ENCODE peak calls at places on chromosomes 2 and 18, in seven cellular contexts. Y is stimulated activated CD8-positive, alpha-beta memory T cell treated with anti-CD3 and anti-CD28 coated beads, Interleukin-12 subunit alpha, Interleukin-12 subunit beta, amount 100 ng/mL, for 4 hours; R is RPMI7951; A is H4; O is C1 segment of cervical spinal cord; W is ELF-1; P is Calu3. D is an unnamed sample.

GRCh38 chr2:191217580-191217979 is 27.6 kb upstream of the MYO1B start:
- DNase-seq in O (no peak), Y (no peak), R (peak), P (no peak), A (peak), W (peak), D (peak)

GRCh38 chr2:23801396-23801795 is 125.5 kb downstream of the ATAD2B start:
- DNase-seq in A (no peak), R (no peak), O (no peak), P (no peak), Y (no peak), W (no peak), D (no peak)

GRCh38 chr2:156405586-156405985 is 30.6 kb upstream of the GPD2 start:
- DNase-seq in W (peak), A (peak), P (peak), O (no peak), Y (no peak), R (peak), D (no peak)

GRCh38 chr2:30280596-30281434 is 49.5 kb downstream of the LBH start:
- DNase-seq in W (peak), O (no peak), P (no peak), R (no peak), Y (no peak), A (no peak), D (no peak)

GRCh38 chr2:64001382-64002101 is 17.7 kb downstream of the VPS54 start:
- DNase-seq in R (no peak), W (no peak), Y (no peak), A (no peak), O (no peak), P (no peak), D (no peak)

GRCh38 chr2:240949791-240950705 is 43.9 kb downstream of the CROCC2 start:
- DNase-seq in R (no peak), A (no peak), W (no peak), O (no peak), P (no peak), Y (no peak), D (peak)

GRCh38 chr18:79627750-79628294 is 51.8 kb upstream of the CTDP1 start:
- DNase-seq in O (no peak), Y (no peak), P (no peak), A (no peak), W (no peak), R (no peak), D (no peak)

GRCh38 chr2:100060875-100061274 is 81.5 kb downstream of the AFF3 start:
- DNase-seq in A (no peak), P (no peak), O (no peak), R (no peak), W (no peak), Y (no peak), D (no peak)

GRCh38 chr2:236566596-236566995 is 3.0 kb upstream of the ACKR3 start:
- DNase-seq in P (no peak), O (no peak), A (no peak), W (no peak), R (no peak), Y (no peak), D (no peak)

GRCh38 chr2:51624995-51625394 is 593.1 kb upstream of the NRXN1 start:
- DNase-seq in R (no peak), W (no peak), P (no peak), A (peak), Y (no peak), O (no peak), D (no peak)

GRCh38 chr2:217325251-217325650 is 465.4 kb upstream of the TNP1 start:
- DNase-seq in O (no peak), A (no peak), Y (no peak), R (no peak), W (no peak), P (no peak), D (no peak)

GRCh38 chr2:135607561-135607960 is 76.3 kb downstream of the R3HDM1 start:
- DNase-seq in A (no peak), P (no peak), W (no peak), R (no peak), Y (no peak), O (no peak), D (no peak)

GRCh38 chr2:168740360-168740759 is 62.1 kb upstream of the NOSTRIN start:
- DNase-seq in W (no peak), R (peak), O (no peak), Y (no peak), P (no peak), A (no peak), D (no peak)

GRCh38 chr2:65159921-65160320 is 30.0 kb upstream of the RAB1A start:
- DNase-seq in P (no peak), R (no peak), A (no peak), Y (no peak), O (no peak), W (no peak), D (no peak)

GRCh38 chr2:240955306-240956101 is 42.9 kb upstream of the SNED1 start:
- DNase-seq in A (no peak), Y (no peak), W (no peak), R (no peak), O (no peak), P (no peak), D (peak)

GRCh38 chr2:46780801-46781445 is 134.7 kb downstream of the MCFD2 start:
- DNase-seq in A (no peak), R (no peak), W (peak), Y (no peak), P (no peak), O (no peak), D (peak)

GRCh38 chr2:111896007-111896406 is 2.4 kb upstream of the MERTK start:
- DNase-seq in Y (no peak), P (no peak), W (no peak), R (no peak), A (no peak), O (no peak), D (no peak)

GRCh38 chr2:61335226-61335625 is 135.7 kb downstream of the USP34 start:
- DNase-seq in R (no peak), O (no peak), W (no peak), A (no peak), Y (no peak), P (no peak), D (no peak)

GRCh38 chr18:62763101-62763521 is 47.8 kb downstream of the PHLPP1 start:
- DNase-seq in A (no peak), W (no peak), Y (no peak), O (no peak), P (no peak), R (peak), D (no peak)

GRCh38 chr18:52694804-52695203 is 354.8 kb downstream of the DCC start:
- DNase-seq in Y (no peak), R (no peak), O (no peak), W (no peak), A (no peak), P (peak), D (peak)

GRCh38 chr2:9089831-9090230 is 86.3 kb upstream of the MBOAT2 start:
- DNase-seq in W (no peak), P (no peak), Y (no peak), R (no peak), A (no peak), O (no peak), D (no peak)

GRCh38 chr2:227509824-227510619 is 38.1 kb downstream of the AGFG1 start:
- DNase-seq in P (no peak), R (peak), O (no peak), Y (no peak), W (no peak), A (peak), D (no peak)

GRCh38 chr2:132581917-132582316 is 88.1 kb downstream of the LYPD1 start:
- DNase-seq in A (no peak), P (no peak), R (no peak), O (no peak), W (no peak), Y (no peak), D (peak)

D was measured in H7.